ENCODE peak calls at places on chromosome 4, in six cellular contexts. One of them, this sample, is unnamed.

GRCh38 chr4:122584517-122584916 is 36.3 kb downstream of the IL21 start:
- DNase-seq in Ammon's horn: peak
- DNase-seq in naive thymus-derived CD4-positive, alpha-beta T cell: peak
- DNase-seq in nucleus accumbens: peak
- DNase-seq in right cardiac atrium: no peak
- DNase-seq in thoracic aorta: no peak
- DNase-seq in this sample: no peak

GRCh38 chr4:71406459-71406963 is 67.7 kb downstream of the SLC4A4 start:
- DNase-seq in Ammon's horn: no peak
- DNase-seq in right cardiac atrium: no peak
- DNase-seq in naive thymus-derived CD4-positive, alpha-beta T cell: no peak
- DNase-seq in thoracic aorta: no peak
- DNase-seq in nucleus accumbens: no peak
- DNase-seq in this sample: no peak

GRCh38 chr4:53522334-53522733 is 69.0 kb downstream of the LNX1 start:
- DNase-seq in nucleus accumbens: no peak
- DNase-seq in thoracic aorta: no peak
- DNase-seq in Ammon's horn: no peak
- DNase-seq in right cardiac atrium: no peak
- DNase-seq in naive thymus-derived CD4-positive, alpha-beta T cell: no peak
- DNase-seq in this sample: no peak

GRCh38 chr4:19883841-19884240 is 367.9 kb upstream of the SLIT2 start:
- DNase-seq in right cardiac atrium: no peak
- DNase-seq in thoracic aorta: no peak
- DNase-seq in Ammon's horn: no peak
- DNase-seq in naive thymus-derived CD4-positive, alpha-beta T cell: no peak
- DNase-seq in nucleus accumbens: no peak
- DNase-seq in this sample: no peak

GRCh38 chr4:8228319-8229250 is 29.5 kb downstream of the SH3TC1 start:
- DNase-seq in naive thymus-derived CD4-positive, alpha-beta T cell: peak
- DNase-seq in thoracic aorta: no peak
- DNase-seq in Ammon's horn: peak
- DNase-seq in nucleus accumbens: peak
- DNase-seq in right cardiac atrium: peak
- DNase-seq in this sample: peak

GRCh38 chr4:123649644-123650356 is 253.2 kb downstream of the SPRY1 start:
- DNase-seq in nucleus accumbens: no peak
- DNase-seq in Ammon's horn: peak
- DNase-seq in naive thymus-derived CD4-positive, alpha-beta T cell: no peak
- DNase-seq in right cardiac atrium: peak
- DNase-seq in thoracic aorta: no peak
- DNase-seq in this sample: no peak

GRCh38 chr4:140103676-140104075 is 50.3 kb downstream of the MAML3 start:
- DNase-seq in nucleus accumbens: no peak
- DNase-seq in thoracic aorta: no peak
- DNase-seq in naive thymus-derived CD4-positive, alpha-beta T cell: no peak
- DNase-seq in right cardiac atrium: no peak
- DNase-seq in Ammon's horn: no peak
- DNase-seq in this sample: no peak

GRCh38 chr4:102356562-102357202 is 11.4 kb upstream of the SLC39A8 start:
- DNase-seq in thoracic aorta: no peak
- DNase-seq in right cardiac atrium: no peak
- DNase-seq in nucleus accumbens: no peak
- DNase-seq in naive thymus-derived CD4-positive, alpha-beta T cell: no peak
- DNase-seq in Ammon's horn: no peak
- DNase-seq in this sample: no peak

GRCh38 chr4:165698272-165698671 is 174.8 kb upstream of the TLL1 start:
- DNase-seq in right cardiac atrium: no peak
- DNase-seq in naive thymus-derived CD4-positive, alpha-beta T cell: no peak
- DNase-seq in Ammon's horn: no peak
- DNase-seq in thoracic aorta: no peak
- DNase-seq in nucleus accumbens: no peak
- DNase-seq in this sample: no peak

GRCh38 chr4:145868637-145869409 is 69.8 kb downstream of the ZNF827 start:
- DNase-seq in Ammon's horn: no peak
- DNase-seq in right cardiac atrium: no peak
- DNase-seq in nucleus accumbens: no peak
- DNase-seq in thoracic aorta: no peak
- DNase-seq in naive thymus-derived CD4-positive, alpha-beta T cell: peak
- DNase-seq in this sample: no peak

GRCh38 chr4:81508786-81509574 is 37.3 kb upstream of the RASGEF1B start:
- DNase-seq in naive thymus-derived CD4-positive, alpha-beta T cell: no peak
- DNase-seq in Ammon's horn: no peak
- DNase-seq in right cardiac atrium: no peak
- DNase-seq in nucleus accumbens: no peak
- DNase-seq in thoracic aorta: no peak
- DNase-seq in this sample: no peak

GRCh38 chr4:7581477-7581876 is 146.7 kb upstream of the PSAPL1 start:
- DNase-seq in right cardiac atrium: no peak
- DNase-seq in naive thymus-derived CD4-positive, alpha-beta T cell: no peak
- DNase-seq in Ammon's horn: no peak
- DNase-seq in thoracic aorta: no peak
- DNase-seq in nucleus accumbens: no peak
- DNase-seq in this sample: peak

GRCh38 chr4:80125252-80126177 is 52.5 kb upstream of the ANTXR2 start:
- DNase-seq in thoracic aorta: no peak
- DNase-seq in right cardiac atrium: no peak
- DNase-seq in nucleus accumbens: no peak
- DNase-seq in Ammon's horn: no peak
- DNase-seq in naive thymus-derived CD4-positive, alpha-beta T cell: peak
- DNase-seq in this sample: no peak

GRCh38 chr4:30866907-30867306 is 146.7 kb downstream of the PCDH7 start:
- DNase-seq in nucleus accumbens: no peak
- DNase-seq in naive thymus-derived CD4-positive, alpha-beta T cell: no peak
- DNase-seq in thoracic aorta: no peak
- DNase-seq in Ammon's horn: no peak
- DNase-seq in right cardiac atrium: no peak
- DNase-seq in this sample: no peak

GRCh38 chr4:169698331-169698730 is 59.4 kb downstream of the HPF1 start:
- DNase-seq in nucleus accumbens: no peak
- DNase-seq in Ammon's horn: no peak
- DNase-seq in thoracic aorta: no peak
- DNase-seq in naive thymus-derived CD4-positive, alpha-beta T cell: no peak
- DNase-seq in right cardiac atrium: no peak
- DNase-seq in this sample: no peak

GRCh38 chr4:22091351-22091731 is 142.8 kb upstream of the KCNIP4 start:
- DNase-seq in nucleus accumbens: no peak
- DNase-seq in naive thymus-derived CD4-positive, alpha-beta T cell: no peak
- DNase-seq in thoracic aorta: no peak
- DNase-seq in right cardiac atrium: no peak
- DNase-seq in Ammon's horn: no peak
- DNase-seq in this sample: no peak

GRCh38 chr4:2673157-2673556 is 83.0 kb downstream of the TNIP2 start:
- DNase-seq in naive thymus-derived CD4-positive, alpha-beta T cell: no peak
- DNase-seq in nucleus accumbens: no peak
- DNase-seq in right cardiac atrium: no peak
- DNase-seq in Ammon's horn: no peak
- DNase-seq in thoracic aorta: no peak
- DNase-seq in this sample: no peak

GRCh38 chr4:100823066-100823992 is 305.5 kb upstream of the EMCN start:
- DNase-seq in Ammon's horn: no peak
- DNase-seq in thoracic aorta: no peak
- DNase-seq in nucleus accumbens: no peak
- DNase-seq in right cardiac atrium: no peak
- DNase-seq in naive thymus-derived CD4-positive, alpha-beta T cell: no peak
- DNase-seq in this sample: no peak

GRCh38 chr4:145154573-145154972 is 25.8 kb downstream of the OTUD4 start:
- DNase-seq in Ammon's horn: peak
- DNase-seq in naive thymus-derived CD4-positive, alpha-beta T cell: no peak
- DNase-seq in thoracic aorta: no peak
- DNase-seq in right cardiac atrium: no peak
- DNase-seq in nucleus accumbens: peak
- DNase-seq in this sample: no peak

GRCh38 chr4:98827661-98828060 is 101.3 kb downstream of the EIF4E start:
- DNase-seq in nucleus accumbens: no peak
- DNase-seq in right cardiac atrium: no peak
- DNase-seq in Ammon's horn: no peak
- DNase-seq in thoracic aorta: no peak
- DNase-seq in naive thymus-derived CD4-positive, alpha-beta T cell: no peak
- DNase-seq in this sample: no peak